ENCODE peak calls at places on chromosome 21, in four cellular contexts. One of them, this sample, is unnamed.

GRCh38 chr21:37787456-37787855 is 128.8 kb downstream of the KCNJ6 start:
- DNase-seq in fibroblast of lung: peak; percentile 84
- DNase-seq in H1: no peak
- DNase-seq in stomach: no peak
- DNase-seq in this sample: no peak

GRCh38 chr21:44737706-44738354 is 26.5 kb upstream of the TSPEAR start:
- DNase-seq in fibroblast of lung: peak; percentile 48
- DNase-seq in H1: peak; percentile 39
- DNase-seq in stomach: no peak
- DNase-seq in this sample: peak; percentile 44

GRCh38 chr21:14143999-14144398 is 66.8 kb downstream of the LIPI start:
- DNase-seq in fibroblast of lung: no peak
- DNase-seq in H1: no peak
- DNase-seq in stomach: no peak
- DNase-seq in this sample: no peak

GRCh38 chr21:17491716-17492414 is 21.0 kb upstream of the CXADR start:
- DNase-seq in fibroblast of lung: peak; percentile 98
- DNase-seq in H1: no peak
- DNase-seq in stomach: no peak
- DNase-seq in this sample: no peak

GRCh38 chr21:37000381-37000780 is 6.1 kb upstream of the RIPPLY3 start:
- DNase-seq in fibroblast of lung: no peak
- DNase-seq in H1: no peak
- DNase-seq in stomach: no peak
- DNase-seq in this sample: no peak

GRCh38 chr21:34609244-34609950 is 5.5 kb downstream of the RCAN1 start:
- DNase-seq in fibroblast of lung: no peak
- DNase-seq in H1: no peak
- DNase-seq in stomach: no peak
- DNase-seq in this sample: no peak

GRCh38 chr21:33384851-33385331 is 18.3 kb upstream of the IFNGR2 start:
- DNase-seq in fibroblast of lung: peak; percentile 64
- DNase-seq in H1: no peak
- DNase-seq in stomach: no peak
- DNase-seq in this sample: no peak

GRCh38 chr21:42293649-42294272 is 21.4 kb downstream of the TFF3 start:
- DNase-seq in fibroblast of lung: no peak
- DNase-seq in H1: no peak
- DNase-seq in stomach: no peak
- DNase-seq in this sample: no peak

GRCh38 chr21:34593954-34594531 is 20.9 kb downstream of the RCAN1 start:
- DNase-seq in fibroblast of lung: peak; percentile 44
- DNase-seq in H1: peak; percentile 8
- DNase-seq in stomach: no peak
- DNase-seq in this sample: no peak

DNA sequence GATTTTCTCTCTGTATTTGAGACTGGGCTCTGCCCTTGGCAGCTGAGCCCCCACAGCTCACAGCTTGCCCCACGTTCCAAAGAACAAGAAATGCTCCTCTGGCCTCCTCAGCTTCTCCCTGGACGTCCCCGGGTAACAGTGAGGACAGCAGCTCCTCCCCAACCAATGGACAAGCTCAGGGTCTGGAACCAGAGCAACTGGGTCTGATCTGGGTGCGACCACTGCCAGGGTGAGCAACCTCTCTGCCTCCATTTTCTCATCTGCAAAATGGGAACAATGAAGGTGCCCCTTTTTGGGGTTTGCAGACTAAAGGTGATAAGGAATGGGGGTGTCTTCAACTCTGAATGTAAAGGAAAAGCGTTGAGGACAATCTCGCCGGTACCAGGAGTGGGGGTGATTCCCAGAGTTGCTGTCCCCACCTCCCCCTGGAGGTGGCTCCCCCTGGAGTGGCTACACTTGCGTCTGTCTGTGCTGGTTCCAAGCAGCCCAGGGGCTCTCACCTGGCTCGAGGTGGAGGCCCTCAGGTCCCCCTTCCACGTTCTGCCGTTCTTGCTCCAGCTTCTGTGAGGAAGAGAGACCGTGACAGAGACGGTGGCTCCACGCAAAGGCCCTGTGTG is 6.9 kb downstream of the C21orf58 start:
- DNase-seq in fibroblast of lung: no peak
- DNase-seq in H1: no peak
- DNase-seq in stomach: no peak
- DNase-seq in this sample: no peak
- H3K36me3 ChIP-seq in fibroblast of lung: peaks cover 6% of the 10 kb centered on the region
- H3K36me3 ChIP-seq in H1: peaks cover 11% of the 10 kb centered on the region
- H3K36me3 ChIP-seq in stomach: no peaks in the 10 kb centered on the region
- H3K36me3 ChIP-seq in this sample: peaks cover 95% of the 10 kb centered on the region

GRCh38 chr21:27086630-27087029 is 119.7 kb upstream of the ADAMTS5 start:
- DNase-seq in fibroblast of lung: no peak
- DNase-seq in H1: no peak
- DNase-seq in stomach: no peak
- DNase-seq in this sample: no peak
- H3K4me1 ChIP-seq in fibroblast of lung: no peaks in the 10 kb centered on the region
- H3K4me1 ChIP-seq in H1: no peaks in the 10 kb centered on the region
- H3K4me1 ChIP-seq in stomach: no peaks in the 10 kb centered on the region
- H3K4me1 ChIP-seq in this sample: no peaks in the 10 kb centered on the region

DNA sequence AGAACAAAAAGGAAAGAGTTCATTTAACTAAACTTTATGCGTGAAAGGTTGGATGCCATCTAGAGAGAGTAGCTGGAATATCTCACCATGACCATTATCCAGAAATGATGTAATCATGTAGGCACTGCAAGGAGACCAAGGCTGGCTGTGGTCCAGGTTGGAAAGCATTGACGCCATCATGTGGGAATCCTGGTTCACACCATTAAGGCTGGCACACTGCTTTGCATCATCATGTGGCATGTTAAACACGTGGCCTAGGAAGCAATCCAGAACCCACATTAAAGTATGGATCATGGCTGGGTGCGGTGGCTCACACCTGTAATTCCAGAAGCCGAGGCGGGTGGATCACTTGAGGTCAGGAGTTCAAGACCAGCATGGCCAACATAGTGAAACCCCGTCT is 4.3 kb downstream of the ADAMTS1 start:
- DNase-seq in fibroblast of lung: peak; percentile 86
- DNase-seq in H1: no peak
- DNase-seq in stomach: no peak
- DNase-seq in this sample: no peak
- H3K4me3 ChIP-seq in fibroblast of lung: peak overlapping the region; percentile 15
- H3K4me3 ChIP-seq in H1: no peak overlapping the region
- H3K4me3 ChIP-seq in stomach: peak overlapping the region; percentile 79
- H3K4me3 ChIP-seq in this sample: no peak overlapping the region

GRCh38 chr21:28371713-28372112 is 621.0 kb downstream of the LTN1 start:
- DNase-seq in fibroblast of lung: no peak
- DNase-seq in H1: no peak
- DNase-seq in stomach: no peak
- DNase-seq in this sample: no peak
- H3K36me3 ChIP-seq in fibroblast of lung: no peaks in the 10 kb centered on the region
- H3K36me3 ChIP-seq in H1: no peaks in the 10 kb centered on the region
- H3K36me3 ChIP-seq in stomach: no peaks in the 10 kb centered on the region
- H3K36me3 ChIP-seq in this sample: no peaks in the 10 kb centered on the region

GRCh38 chr21:43304621-43305335 is 122.2 kb downstream of the SIK1 start:
- DNase-seq in fibroblast of lung: no peak
- DNase-seq in H1: no peak
- DNase-seq in stomach: no peak
- DNase-seq in this sample: no peak

GRCh38 chr21:43305811-43306311 is 121.1 kb downstream of the SIK1 start:
- DNase-seq in fibroblast of lung: no peak
- DNase-seq in H1: no peak
- DNase-seq in stomach: no peak
- DNase-seq in this sample: no peak

GRCh38 chr21:43304206-43304605 is 122.7 kb downstream of the SIK1 start:
- DNase-seq in fibroblast of lung: no peak
- DNase-seq in H1: no peak
- DNase-seq in stomach: no peak
- DNase-seq in this sample: no peak

GRCh38 chr21:43306391-43306790 is 120.5 kb downstream of the SIK1 start:
- DNase-seq in fibroblast of lung: no peak
- DNase-seq in H1: no peak
- DNase-seq in stomach: no peak
- DNase-seq in this sample: no peak

GRCh38 chr21:43305336-43305665 is 121.6 kb downstream of the SIK1 start:
- DNase-seq in fibroblast of lung: no peak
- DNase-seq in H1: no peak
- DNase-seq in stomach: no peak
- DNase-seq in this sample: no peak
- H3K4me1 ChIP-seq in fibroblast of lung: no peaks in the 10 kb centered on the region
- H3K4me1 ChIP-seq in H1: no peaks in the 10 kb centered on the region
- H3K4me1 ChIP-seq in stomach: peaks cover 17% of the 10 kb centered on the region
- H3K4me1 ChIP-seq in this sample: peaks cover 7% of the 10 kb centered on the region

GRCh38 chr21:26449161-26449560 is 123.9 kb downstream of the CYYR1 start:
- DNase-seq in fibroblast of lung: peak; percentile 80
- DNase-seq in H1: no peak
- DNase-seq in stomach: no peak
- DNase-seq in this sample: no peak
- H3K4me3 ChIP-seq in fibroblast of lung: no peak overlapping the region
- H3K4me3 ChIP-seq in H1: no peak overlapping the region
- H3K4me3 ChIP-seq in stomach: no peak overlapping the region
- H3K4me3 ChIP-seq in this sample: no peak overlapping the region

This sample was measured in neuronal stem cell.